ENCODE peak calls at places on chromosomes 16 and 17, in four cellular contexts. T is GM12891, W is esophagus squamous epithelium, H is IMR-90. B is an unnamed sample.

GRCh38 chr17:43021739-43022512 is at the start of gene VAT1:
- DNase-seq in H (peak), W (no peak), T (peak), B (peak)

GRCh38 chr17:78779848-78780247 is 2.2 kb downstream of the CYTH1 start:
- DNase-seq in H (no peak), W (no peak), T (no peak), B (peak)

GRCh38 chr16:30903002-30903401 is 6.6 kb downstream of the CTF1 start:
- DNase-seq in W (no peak), H (no peak), T (no peak), B (no peak)

GRCh38 chr16:73549960-73550359 is 502.0 kb upstream of the ZFHX3 start:
- DNase-seq in H (no peak), W (no peak), T (no peak), B (no peak)

GRCh38 chr17:75628425-75628824 is 4.8 kb upstream of the SMIM5 start:
- DNase-seq in T (no peak), W (no peak), H (no peak), B (no peak)

GRCh38 chr17:2122641-2123302 is 67.9 kb downstream of the HIC1 start:
- DNase-seq in T (peak), H (peak), W (no peak), B (peak)

GRCh38 chr17:4604111-4604644 is 19.8 kb downstream of the SMTNL2 start:
- DNase-seq in T (peak), W (no peak), H (peak), B (no peak)

GRCh38 chr17:4555863-4556646 is 871 bp upstream of the MYBBP1A start:
- DNase-seq in T (no peak), H (no peak), W (no peak), B (no peak)

GRCh38 chr17:41633498-41634197 is 9.3 kb upstream of the KRT17 start:
- DNase-seq in W (no peak), T (no peak), H (no peak), B (peak)

GRCh38 chr16:22692034-22692433 is 121.9 kb upstream of the HS3ST2 start:
- DNase-seq in H (no peak), W (no peak), T (no peak), B (no peak)

GRCh38 chr17:39715375-39716072 is 14.8 kb downstream of the MIEN1 start:
- DNase-seq in T (no peak), W (no peak), H (no peak), B (no peak)

GRCh38 chr17:45364531-45365390 is 47.9 kb upstream of the MAP3K14 start:
- DNase-seq in W (no peak), H (peak), T (no peak), B (no peak)

DNA sequence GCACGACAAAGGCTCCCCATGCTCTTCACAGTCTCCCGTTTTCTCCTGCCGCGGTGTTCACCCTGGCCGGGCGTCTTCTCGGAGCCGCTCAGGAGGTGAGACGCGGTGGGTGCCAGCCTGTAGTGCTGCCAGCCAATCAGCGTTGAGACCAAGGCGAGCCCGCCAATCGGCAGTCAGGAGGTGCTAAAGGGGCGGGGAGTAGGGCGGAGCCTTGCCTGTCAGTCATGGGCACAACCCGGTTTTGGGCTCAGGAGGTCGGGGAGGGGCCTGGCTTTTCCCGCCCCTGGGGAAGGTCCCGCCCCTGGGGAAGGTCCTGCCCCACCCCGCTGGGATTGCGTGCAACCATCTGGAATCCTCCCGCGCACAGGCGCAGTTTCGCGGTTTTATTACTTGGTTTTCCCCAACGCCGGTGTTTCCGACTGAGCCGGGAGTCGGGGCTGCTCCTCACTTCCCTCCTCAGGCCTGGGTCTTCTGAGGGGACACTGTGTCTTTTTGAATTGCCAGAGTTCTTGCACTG is at the start of gene PRDM7:
- DNase-seq in T (peak), W (peak), H (peak), B (peak)
- TF ChIP-seq POLR2A in T (no peak), W (no peak), H (no peak), B (no peak)

DNA sequence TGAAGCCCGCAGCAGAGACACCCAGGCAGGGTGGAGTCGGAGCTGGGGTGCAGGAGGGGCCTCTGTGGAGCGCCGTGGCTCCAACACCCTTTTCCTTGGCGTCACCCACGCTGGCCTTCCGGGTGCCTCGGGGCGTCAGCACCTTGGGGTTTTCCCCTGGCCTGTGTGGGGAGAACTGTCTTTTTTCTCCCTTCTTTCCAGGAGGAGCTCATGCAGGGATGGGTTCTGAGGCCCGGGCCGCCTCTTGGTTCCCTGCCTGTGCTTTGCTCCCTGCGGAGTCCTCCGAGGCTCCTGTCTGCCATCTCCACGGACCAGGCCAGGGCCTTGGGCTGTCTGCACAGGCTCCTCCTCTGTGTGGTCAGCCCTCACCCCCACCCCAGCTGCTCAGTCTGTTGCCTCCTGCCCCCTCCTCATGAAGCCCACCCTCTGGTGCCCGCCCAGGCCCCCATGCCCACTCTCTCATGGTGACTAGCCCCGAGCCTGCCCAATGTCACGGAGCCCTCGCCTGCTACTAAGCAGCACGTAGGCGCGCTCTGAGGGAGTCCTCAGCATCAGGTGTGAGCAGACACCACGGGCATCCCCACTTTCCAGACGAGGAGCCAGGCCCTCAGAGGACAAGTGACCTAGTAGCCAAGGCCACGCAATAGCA is 5.0 kb downstream of the KATNB1 start:
- DNase-seq in W (no peak), T (no peak), H (no peak), B (no peak)
- TF ChIP-seq POLR2A in W (peak), T (no peak), H (no peak), B (no peak)

DNA sequence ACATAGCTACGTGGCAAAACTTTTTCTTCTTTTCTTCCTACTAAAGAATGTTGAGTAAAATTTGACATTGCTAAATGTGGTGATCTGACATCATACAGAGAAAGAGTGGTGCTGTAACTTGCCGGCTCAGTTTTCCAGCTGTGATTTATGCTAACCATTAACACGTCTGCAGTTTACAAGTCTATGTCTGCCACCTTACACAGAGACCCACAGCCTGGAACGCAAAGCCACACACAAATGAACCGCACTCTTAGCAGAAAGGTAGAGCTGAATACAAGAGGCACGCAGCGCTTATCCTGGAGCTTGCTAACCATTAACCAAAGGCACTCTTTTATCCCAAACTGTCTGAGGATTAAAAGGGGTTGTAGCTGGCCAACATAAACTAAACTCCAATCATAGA is 31.9 kb downstream of the CACNG1 start:
- DNase-seq in H (no peak), W (no peak), T (no peak), B (no peak)
- TF ChIP-seq POLR2A in H (no peak), W (no peak), T (no peak), B (no peak)

GRCh38 chr16:25257956-25258855 is 561 bp upstream of the ZKSCAN2 start:
- DNase-seq in H (peak), T (peak), W (peak), B (peak)
- TF ChIP-seq POLR2A in H (no peak), T (peak), W (no peak), B (peak)

DNA sequence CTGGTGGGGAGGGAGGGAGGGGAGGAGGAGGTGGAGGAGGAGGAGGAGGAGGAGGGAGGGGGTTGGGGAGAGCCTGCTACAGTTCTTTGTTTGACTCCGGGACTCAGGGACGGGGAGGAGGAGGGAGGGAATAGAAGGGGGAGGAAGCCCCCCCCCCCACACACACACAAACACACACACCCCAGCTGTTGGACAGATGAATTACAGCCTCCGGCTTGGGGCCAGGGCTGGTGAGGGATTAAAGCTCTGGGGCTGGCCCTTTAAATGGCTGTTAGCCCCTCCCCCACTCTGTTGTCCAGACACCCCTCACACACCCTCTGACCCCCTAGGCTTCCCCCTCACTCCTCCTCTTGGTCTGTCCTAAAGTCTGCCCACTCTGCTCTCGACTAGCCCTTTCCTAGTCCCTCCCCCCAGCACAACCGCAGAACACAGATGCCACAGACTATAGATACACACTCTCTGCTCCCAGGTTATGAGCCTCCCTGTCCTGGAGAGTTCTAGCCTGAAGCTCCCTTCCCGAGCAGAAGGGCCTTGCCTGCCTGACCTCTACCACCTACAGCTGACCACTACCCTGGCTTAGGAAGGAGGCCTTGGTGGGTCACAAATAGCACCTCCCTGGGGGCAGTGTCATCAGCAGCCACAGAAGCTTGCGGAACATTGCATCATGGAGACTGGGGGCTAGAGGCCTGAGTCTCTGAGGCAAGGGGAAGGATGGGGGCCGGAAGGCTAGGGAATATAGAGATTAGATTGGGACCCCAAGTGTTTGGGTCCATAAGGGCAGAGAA is 4.5 kb downstream of the KDM6B start:
- DNase-seq in W (no peak), T (no peak), H (peak), B (peak)
- TF ChIP-seq POLR2A in W (no peak), T (no peak), H (peak), B (peak)

GRCh38 chr16:3364774-3365427 is 9.2 kb downstream of the OR2C1 start:
- DNase-seq in W (peak), T (peak), H (peak), B (peak)
- TF ChIP-seq POLR2A in W (no peak), T (peak), H (peak), B (peak)